ENCODE peak calls at places on chromosomes 5 and 9, in ten cellular contexts. L is RWPE1; F is keratinocyte; T is IMR-90; V is ovary; I is A549; C is cardiac muscle cell; G is WERI-Rb-1; M is CD8-positive, alpha-beta T cell; K is HCT116. U is an unnamed sample.

GRCh38 chr9:23842531-23843129 is 16.6 kb upstream of the ELAVL2 start:
- DNase-seq in L (no peak), F (no peak), T (no peak), V (no peak), I (no peak), C (no peak), G (no peak), M (no peak), K (no peak), U (no peak)

GRCh38 chr9:136560586-136560985 is 14.7 kb upstream of the NOTCH1 start:
- DNase-seq in L (no peak), F (no peak), T (no peak), V (no peak), I (no peak), C (no peak), G (no peak), M (no peak), K (no peak), U (no peak)

GRCh38 chr9:80678906-80679305 is 1010.4 kb downstream of the TLE1 start:
- DNase-seq in L (no peak), F (no peak), T (no peak), V (no peak), I (no peak), C (no peak), G (no peak), M (no peak), K (no peak), U (no peak)

GRCh38 chr5:50406874-50407273 is 34.2 kb downstream of the EMB start:
- DNase-seq in L (peak; percentile 21), F (no peak), T (peak; percentile 11), V (no peak), I (no peak), C (no peak), G (no peak), M (no peak), K (no peak), U (no peak)

GRCh38 chr5:83548556-83548955 is 77.0 kb downstream of the VCAN start:
- DNase-seq in L (no peak), F (no peak), T (peak; percentile 31), V (no peak), I (no peak), C (no peak), G (no peak), M (no peak), K (no peak), U (no peak)

GRCh38 chr5:31854181-31854624 is 215.3 kb downstream of the PDZD2 start:
- DNase-seq in L (peak; percentile 82), F (no peak), T (peak; percentile 26), V (peak; percentile 38), I (no peak), C (no peak), G (peak; percentile 24), M (no peak), K (no peak), U (no peak)

GRCh38 chr9:76374702-76375543 is 19.3 kb downstream of the RFK start:
- DNase-seq in L (peak; percentile 83), F (no peak), T (peak; percentile 96), V (peak; percentile 87), I (peak; percentile 99), C (peak; percentile 88), G (peak; percentile 35), M (no peak), K (no peak), U (peak; percentile 33)

GRCh38 chr5:135386886-135387628 is 12.0 kb downstream of the MACROH2A1 start:
- DNase-seq in L (peak; percentile 97), F (peak; percentile 83), T (peak; percentile 94), V (no peak), I (peak; percentile 88), C (no peak), G (no peak), M (no peak), K (peak; percentile 62), U (no peak)

GRCh38 chr9:8025532-8025931 is 226.0 kb upstream of the DMAC1 start:
- DNase-seq in L (no peak), F (no peak), T (no peak), V (no peak), I (no peak), C (no peak), G (no peak), M (no peak), K (no peak), U (no peak)

GRCh38 chr9:113771199-113771598 is 104.9 kb upstream of the ZNF618 start:
- DNase-seq in L (no peak), F (no peak), T (no peak), V (no peak), I (no peak), C (no peak), G (no peak), M (no peak), K (no peak), U (no peak)

GRCh38 chr5:137401946-137402345 is 97.2 kb downstream of the SPOCK1 start:
- DNase-seq in L (no peak), F (no peak), T (no peak), V (no peak), I (no peak), C (no peak), G (no peak), M (no peak), K (no peak), U (no peak)

DNA sequence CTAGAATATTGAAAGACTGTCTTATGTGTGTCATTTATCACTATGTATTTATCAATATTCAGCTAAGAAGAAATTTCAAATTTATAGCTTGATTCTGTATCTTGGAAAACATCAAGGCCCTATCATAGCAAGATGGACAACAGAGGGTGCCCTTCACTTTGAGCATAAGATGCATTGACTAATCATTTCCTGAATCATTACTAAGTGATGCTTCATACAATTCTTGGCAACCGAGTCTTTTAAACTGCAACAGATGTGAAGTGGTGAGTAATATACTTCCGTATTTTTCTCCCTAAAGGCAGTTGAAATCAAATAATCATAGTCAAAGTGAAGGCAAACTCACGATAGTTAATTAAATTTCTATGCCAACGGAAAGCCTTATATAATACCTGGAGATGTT is 318.6 kb upstream of the RGMB start:
- DNase-seq in L (peak; percentile 87), F (peak; percentile 48), T (peak; percentile 97), V (no peak), I (peak; percentile 18), C (no peak), G (no peak), M (no peak), K (peak; percentile 0), U (no peak)
- TF ChIP-seq CTCF in L (no peak), F (peak; percentile 42), T (peak; percentile 44), V (no peak), I (peak; percentile 19), C (peak; percentile 33), G (no peak), M (no peak), K (no peak), U (no peak)

GRCh38 chr9:123046796-123047195 is 13.3 kb downstream of the GPR21 start:
- DNase-seq in L (no peak), F (no peak), T (no peak), V (no peak), I (no peak), C (no peak), G (no peak), M (no peak), K (no peak), U (no peak)

GRCh38 chr9:123041498-123041897 is 8.0 kb downstream of the GPR21 start:
- DNase-seq in L (no peak), F (no peak), T (no peak), V (no peak), I (no peak), C (no peak), G (no peak), M (no peak), K (no peak), U (no peak)

GRCh38 chr9:123048748-123049147 is 15.3 kb downstream of the GPR21 start:
- DNase-seq in L (no peak), F (no peak), T (peak; percentile 60), V (no peak), I (no peak), C (no peak), G (no peak), M (no peak), K (no peak), U (no peak)

GRCh38 chr9:123043081-123043939 is 9.8 kb downstream of the GPR21 start:
- DNase-seq in L (no peak), F (no peak), T (no peak), V (no peak), I (no peak), C (no peak), G (no peak), M (no peak), K (no peak), U (no peak)

GRCh38 chr9:123044556-123044955 is 11.1 kb downstream of the GPR21 start:
- DNase-seq in L (peak; percentile 45), F (no peak), T (peak; percentile 79), V (no peak), I (peak; percentile 4), C (no peak), G (no peak), M (no peak), K (no peak), U (no peak)
- H3K27ac ChIP-seq in L (no peak overlapping the region), F (no peak overlapping the region), T (peak overlapping the region; percentile 60), V (no peak overlapping the region), I (no peak overlapping the region), C (no peak overlapping the region), G (no peak overlapping the region), M (no peak overlapping the region), K (no peak overlapping the region), U (peak overlapping the region; percentile 77)

GRCh38 chr9:84669008-84669292 is 579 bp upstream of the NTRK2 start:
- DNase-seq in L (peak; percentile 30), F (no peak), T (no peak), V (no peak), I (no peak), C (no peak), G (no peak), M (no peak), K (no peak), U (no peak)

GRCh38 chr9:84668204-84669007 is 1.1 kb upstream of the NTRK2 start:
- DNase-seq in L (peak; percentile 83), F (no peak), T (peak; percentile 19), V (peak; percentile 68), I (peak; percentile 72), C (peak; percentile 88), G (peak; percentile 22), M (no peak), K (peak; percentile 10), U (no peak)

GRCh38 chr9:84669293-84670105 is at the start of gene NTRK2:
- DNase-seq in L (peak; percentile 24), F (no peak), T (peak; percentile 2), V (peak; percentile 35), I (peak; percentile 17), C (peak; percentile 58), G (no peak), M (no peak), K (no peak), U (no peak)

GRCh38 chr9:84670106-84670800 is 724 bp downstream of the NTRK2 start:
- DNase-seq in L (no peak), F (no peak), T (no peak), V (peak; percentile 44), I (no peak), C (peak; percentile 48), G (no peak), M (no peak), K (no peak), U (no peak)

GRCh38 chr9:84667571-84668203 is 1.8 kb upstream of the NTRK2 start:
- DNase-seq in L (peak; percentile 34), F (no peak), T (peak; percentile 12), V (peak; percentile 34), I (peak; percentile 41), C (peak; percentile 19), G (no peak), M (no peak), K (no peak), U (no peak)
- TF ChIP-seq CTCF in L (no peak), F (peak; percentile 46), T (peak; percentile 24), V (peak; percentile 35), I (no peak), C (peak; percentile 56), G (no peak), M (no peak), K (no peak), U (peak; percentile 43)

GRCh38 chr9:129344623-129345495 is 166.8 kb upstream of the IER5L start:
- DNase-seq in L (no peak), F (no peak), T (no peak), V (no peak), I (no peak), C (no peak), G (no peak), M (no peak), K (no peak), U (no peak)
- H3K27ac ChIP-seq in L (peak overlapping the region; percentile 29), F (no peak overlapping the region), T (no peak overlapping the region), V (no peak overlapping the region), I (peak overlapping the region; percentile 99), C (no peak overlapping the region), G (no peak overlapping the region), M (no peak overlapping the region), K (peak overlapping the region; percentile 62), U (peak overlapping the region; percentile 53)

U was measured in thoracic aorta.